ENCODE peak calls at places on chromosomes 13 and 19, in seven cellular contexts. D is RWPE1, C is MCF 10A, J is epithelial cell of proximal tubule, F is stomach, G is SK-N-SH, R is upper lobe of right lung. Y is an unnamed sample.

GRCh38 chr13:88544836-88545235 is 873.7 kb downstream of the SLITRK5 start:
- DNase-seq in D (no peak), C (peak), J (no peak), F (no peak), G (no peak), R (no peak), Y (no peak)

GRCh38 chr19:15280915-15281683 is 48.9 kb upstream of the EPHX3 start:
- DNase-seq in D (peak), C (peak), J (peak), F (peak), G (peak), R (peak), Y (no peak)

GRCh38 chr19:1905071-1905862 is at the start of the genes ADAT3 and SCAMP4:
- DNase-seq in D (peak), C (peak), J (peak), F (peak), G (peak), R (peak), Y (peak)

GRCh38 chr13:110305949-110306339 is 1.0 kb downstream of the COL4A1 start:
- DNase-seq in D (no peak), C (peak), J (no peak), F (no peak), G (no peak), R (no peak), Y (no peak)

GRCh38 chr13:32894589-32895001 is 121.6 kb upstream of the KL start:
- DNase-seq in D (peak), C (peak), J (peak), F (no peak), G (no peak), R (no peak), Y (no peak)

GRCh38 chr13:67355791-67356190 is 125.7 kb upstream of the PCDH9 start:
- DNase-seq in D (no peak), C (no peak), J (no peak), F (no peak), G (no peak), R (no peak), Y (no peak)

GRCh38 chr13:74074723-74075122 is 59.5 kb downstream of the KLF12 start:
- DNase-seq in D (peak), C (peak), J (no peak), F (no peak), G (no peak), R (no peak), Y (no peak)

GRCh38 chr19:38649305-38650179 is 2.1 kb downstream of the ACTN4 start:
- DNase-seq in D (peak), C (peak), J (no peak), F (peak), G (no peak), R (peak), Y (no peak)

GRCh38 chr13:100443998-100444328 is 144.6 kb downstream of the GGACT start:
- DNase-seq in D (no peak), C (peak), J (no peak), F (no peak), G (no peak), R (no peak), Y (no peak)

GRCh38 chr13:77176350-77176749 is 149.4 kb upstream of the FBXL3 start:
- DNase-seq in D (peak), C (peak), J (no peak), F (no peak), G (no peak), R (no peak), Y (no peak)

GRCh38 chr19:13153627-13154240 is 3.5 kb downstream of the IER2 start:
- DNase-seq in D (no peak), C (peak), J (no peak), F (peak), G (no peak), R (no peak), Y (peak)

GRCh38 chr13:77696006-77696862 is 1.3 kb upstream of the SLAIN1 start:
- DNase-seq in D (no peak), C (no peak), J (no peak), F (no peak), G (peak), R (no peak), Y (peak)

GRCh38 chr13:35995136-35995535 is 136.0 kb downstream of the DCLK1 start:
- DNase-seq in D (no peak), C (peak), J (no peak), F (no peak), G (no peak), R (no peak), Y (peak)

GRCh38 chr13:113002206-113002821 is 33.3 kb downstream of the MCF2L start:
- DNase-seq in D (no peak), C (no peak), J (no peak), F (no peak), G (peak), R (no peak), Y (no peak)
- TF ChIP-seq CTCF in D (no peak), C (no peak), J (no peak), F (peak), G (peak), R (peak), Y (peak)

GRCh38 chr19:29467824-29468401 is 57.9 kb upstream of the VSTM2B start:
- DNase-seq in D (peak), C (peak), J (no peak), F (no peak), G (peak), R (no peak), Y (peak)
- TF ChIP-seq CTCF in D (peak), C (peak), J (peak), F (no peak), G (peak), R (peak), Y (peak)

GRCh38 chr19:6751189-6751588 is 11.7 kb downstream of the TRIP10 start:
- DNase-seq in D (no peak), C (no peak), J (no peak), F (no peak), G (no peak), R (no peak), Y (no peak)

GRCh38 chr19:6754136-6754535 is 13.1 kb downstream of the SH2D3A start:
- DNase-seq in D (no peak), C (no peak), J (no peak), F (no peak), G (no peak), R (peak), Y (no peak)

GRCh38 chr19:6754653-6755463 is 12.4 kb downstream of the SH2D3A start:
- DNase-seq in D (no peak), C (no peak), J (no peak), F (no peak), G (no peak), R (no peak), Y (no peak)

GRCh38 chr19:6752257-6753177 is 13.0 kb downstream of the TRIP10 start:
- DNase-seq in D (no peak), C (no peak), J (no peak), F (no peak), G (no peak), R (peak), Y (no peak)

GRCh38 chr19:6753178-6754031 is 13.8 kb downstream of the SH2D3A start:
- DNase-seq in D (peak), C (peak), J (no peak), F (peak), G (peak), R (peak), Y (peak)
- TF ChIP-seq CTCF in D (no peak), C (no peak), J (peak), F (peak), G (peak), R (peak), Y (peak)

GRCh38 chr19:50026550-50026906 is 723 bp downstream of the ZNF473 start:
- DNase-seq in D (no peak), C (no peak), J (no peak), F (no peak), G (no peak), R (no peak), Y (no peak)

GRCh38 chr19:50024719-50025021 is 502 bp downstream of the VRK3 start:
- DNase-seq in D (no peak), C (no peak), J (no peak), F (no peak), G (no peak), R (no peak), Y (no peak)

GRCh38 chr19:50022823-50023222 is 2.3 kb downstream of the VRK3 start:
- DNase-seq in D (no peak), C (no peak), J (no peak), F (no peak), G (no peak), R (no peak), Y (no peak)

GRCh38 chr19:50025794-50026549 is at the start of gene ZNF473:
- DNase-seq in D (peak), C (peak), J (no peak), F (peak), G (peak), R (peak), Y (peak)

GRCh38 chr19:50025022-50025793 is at the start of gene VRK3:
- DNase-seq in D (peak), C (peak), J (peak), F (peak), G (peak), R (peak), Y (peak)
- TF ChIP-seq CTCF in D (no peak), C (peak), J (no peak), F (no peak), G (peak), R (peak), Y (peak)

GRCh38 chr19:35879068-35879467 is 10.7 kb downstream of the APLP1 start:
- DNase-seq in D (no peak), C (no peak), J (no peak), F (no peak), G (no peak), R (no peak), Y (no peak)

GRCh38 chr19:35872180-35872579 is 3.8 kb downstream of the APLP1 start:
- DNase-seq in D (no peak), C (no peak), J (no peak), F (no peak), G (no peak), R (no peak), Y (no peak)

GRCh38 chr19:35870798-35871197 is 2.4 kb downstream of the APLP1 start:
- DNase-seq in D (no peak), C (no peak), J (no peak), F (no peak), G (no peak), R (no peak), Y (no peak)

GRCh38 chr19:35871611-35872010 is 3.2 kb downstream of the APLP1 start:
- DNase-seq in D (no peak), C (no peak), J (no peak), F (no peak), G (no peak), R (no peak), Y (no peak)

GRCh38 chr19:35874392-35874930 is 6.1 kb downstream of the APLP1 start:
- DNase-seq in D (no peak), C (no peak), J (no peak), F (no peak), G (no peak), R (no peak), Y (no peak)
- TF ChIP-seq CTCF in D (no peak), C (no peak), J (no peak), F (no peak), G (no peak), R (no peak), Y (no peak)

GRCh38 chr19:56141416-56141992 is 417 bp downstream of the ZNF444 start:
- DNase-seq in D (no peak), C (no peak), J (no peak), F (no peak), G (no peak), R (no peak), Y (no peak)

GRCh38 chr19:56144396-56144795 is 3.3 kb downstream of the ZNF444 start:
- DNase-seq in D (no peak), C (no peak), J (no peak), F (no peak), G (no peak), R (no peak), Y (no peak)

GRCh38 chr19:56144816-56145215 is 3.7 kb downstream of the ZNF444 start:
- DNase-seq in D (no peak), C (no peak), J (no peak), F (no peak), G (no peak), R (no peak), Y (no peak)

GRCh38 chr19:56142087-56142787 is 1.1 kb downstream of the ZNF444 start:
- DNase-seq in D (no peak), C (no peak), J (no peak), F (peak), G (no peak), R (peak), Y (no peak)

GRCh38 chr19:56142897-56143434 is 1.9 kb downstream of the ZNF444 start:
- DNase-seq in D (no peak), C (no peak), J (no peak), F (no peak), G (no peak), R (no peak), Y (no peak)
- TF ChIP-seq CTCF in D (no peak), C (no peak), J (no peak), F (no peak), G (no peak), R (no peak), Y (no peak)

DNA sequence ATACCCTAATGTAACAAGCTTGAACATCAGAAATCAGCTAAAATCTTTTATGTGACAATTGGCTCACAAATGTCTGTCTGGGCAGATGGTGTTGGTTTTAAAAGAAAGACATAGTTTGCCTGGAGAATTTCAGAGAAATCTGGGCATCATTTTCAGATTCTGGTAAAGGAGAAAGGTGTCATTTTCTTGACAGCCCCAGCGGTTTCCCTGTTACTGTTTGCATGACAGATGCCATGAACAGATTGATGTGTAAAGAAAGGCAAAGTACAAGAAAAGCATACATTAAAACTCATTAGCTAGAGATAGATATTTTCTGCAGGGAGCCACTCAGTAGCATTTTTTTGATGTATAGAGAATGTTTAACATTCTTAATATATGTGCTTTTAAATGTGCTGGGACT is 987.9 kb downstream of the OLFM4 start:
- DNase-seq in D (no peak), C (no peak), J (no peak), F (no peak), G (no peak), R (no peak), Y (no peak)
- TF ChIP-seq CTCF in D (no peak), C (no peak), J (no peak), F (no peak), G (no peak), R (no peak), Y (no peak)

GRCh38 chr13:27476943-27477681 is 26.7 kb upstream of the MTIF3 start:
- DNase-seq in D (peak), C (peak), J (no peak), F (peak), G (no peak), R (no peak), Y (no peak)
- TF ChIP-seq CTCF in D (no peak), C (no peak), J (peak), F (no peak), G (no peak), R (no peak), Y (no peak)